ENCODE peak calls at places on chromosomes 16 and 17, in four cellular contexts. V, E, R and T are unnamed samples.

GRCh38 chr17:77285594-77286390 is 145.0 kb downstream of the SEC14L1 start:
- DNase-seq in R (no peak), V (peak), E (peak), T (no peak)

GRCh38 chr17:60598001-60598736 is 1.8 kb upstream of the PPM1D start:
- DNase-seq in E (no peak), R (no peak), V (no peak), T (no peak)

GRCh38 chr17:1434150-1434549 is 21.9 kb downstream of the CRK start:
- DNase-seq in R (no peak), E (no peak), V (no peak), T (no peak)

GRCh38 chr17:39244600-39245570 is 19.1 kb upstream of the STAC2 start:
- DNase-seq in R (peak), V (peak), E (peak), T (peak)

GRCh38 chr16:48271728-48272127 is 24.4 kb upstream of the ABCC11 start:
- DNase-seq in V (no peak), E (no peak), R (no peak), T (no peak)

GRCh38 chr16:54577566-54578180 is 291.1 kb upstream of the IRX3 start:
- DNase-seq in R (no peak), V (no peak), E (no peak), T (no peak)

GRCh38 chr16:23556881-23557778 is at the start of the genes EARS2 and UBFD1:
- DNase-seq in R (peak), V (peak), E (peak), T (peak)

GRCh38 chr17:77332981-77333685 is 192.4 kb downstream of the SEC14L1 start:
- DNase-seq in R (no peak), E (no peak), V (no peak), T (no peak)

GRCh38 chr17:78356163-78356713 is 3.6 kb downstream of the SOCS3 start:
- DNase-seq in V (peak), E (no peak), R (no peak), T (peak)

GRCh38 chr16:28321700-28322411 is 29.5 kb downstream of the SBK1 start:
- DNase-seq in R (peak), E (peak), V (peak), T (no peak)

GRCh38 chr17:63700528-63701441 is 860 bp upstream of the LIMD2 start:
- DNase-seq in V (no peak), E (no peak), R (peak), T (no peak)

GRCh38 chr17:64147110-64148016 is 17.4 kb upstream of the ERN1 start:
- DNase-seq in R (peak), V (peak), E (peak), T (no peak)

GRCh38 chr17:78501241-78502036 is 75.8 kb downstream of the DNAH17 start:
- DNase-seq in V (no peak), R (no peak), E (no peak), T (no peak)

GRCh38 chr17:76726231-76726765 is at the start of gene JMJD6:
- DNase-seq in E (peak), R (peak), V (peak), T (peak)

GRCh38 chr17:37608369-37609169 is 649 bp downstream of the SYNRG start:
- DNase-seq in R (peak), E (peak), V (peak), T (no peak)

GRCh38 chr17:50198026-50198669 is 3.3 kb downstream of the COL1A1 start:
- DNase-seq in E (peak), V (peak), R (peak), T (no peak)

GRCh38 chr17:65785109-65785508 is 223.7 kb upstream of the AXIN2 start:
- DNase-seq in R (peak), E (peak), V (peak), T (no peak)

GRCh38 chr17:56029980-56030624 is 123.2 kb upstream of the ANKFN1 start:
- DNase-seq in V (no peak), R (no peak), E (no peak), T (no peak)

GRCh38 chr17:14019186-14019956 is 49.9 kb upstream of the COX10 start:
- DNase-seq in R (no peak), E (no peak), V (no peak), T (no peak)

GRCh38 chr16:23858496-23859062 is 22.8 kb downstream of the PRKCB start:
- DNase-seq in R (no peak), E (no peak), V (no peak), T (no peak)

GRCh38 chr16:69085032-69085695 is 20.3 kb upstream of the HAS3 start:
- DNase-seq in R (no peak), V (no peak), E (no peak), T (no peak)

GRCh38 chr16:50093607-50094570 is 28.1 kb downstream of the HEATR3 start:
- DNase-seq in R (peak), V (no peak), E (no peak), T (no peak)

GRCh38 chr17:40018211-40019121 is 3.2 kb downstream of the CSF3 start:
- DNase-seq in R (no peak), V (no peak), E (no peak), T (no peak)

GRCh38 chr16:75116081-75116910 is at the start of gene LDHD:
- DNase-seq in E (peak), V (peak), R (peak), T (no peak)

GRCh38 chr16:8026450-8026849 is 563.9 kb downstream of the TMEM114 start:
- DNase-seq in V (no peak), E (no peak), R (no peak), T (no peak)

GRCh38 chr17:13594310-13594709 is 7.4 kb downstream of the HS3ST3A1 start:
- DNase-seq in R (no peak), V (no peak), E (no peak), T (no peak)

GRCh38 chr16:86495756-86496261 is 14.5 kb upstream of the FOXF1 start:
- DNase-seq in E (no peak), R (no peak), V (no peak), T (no peak)

GRCh38 chr16:88478115-88478514 is 25.0 kb downstream of the ZFPM1 start:
- DNase-seq in E (no peak), V (no peak), R (no peak), T (no peak)

GRCh38 chr16:11791144-11791828 is 5.8 kb downstream of the ZC3H7A start:
- DNase-seq in E (peak), V (no peak), R (peak), T (no peak)

GRCh38 chr16:20740007-20740883 is 1.4 kb downstream of the THUMPD1 start:
- DNase-seq in E (peak), V (peak), R (peak), T (no peak)

GRCh38 chr16:50195276-50195675 is 42.2 kb downstream of the TENT4B start:
- DNase-seq in E (no peak), V (no peak), R (peak), T (no peak)

DNA sequence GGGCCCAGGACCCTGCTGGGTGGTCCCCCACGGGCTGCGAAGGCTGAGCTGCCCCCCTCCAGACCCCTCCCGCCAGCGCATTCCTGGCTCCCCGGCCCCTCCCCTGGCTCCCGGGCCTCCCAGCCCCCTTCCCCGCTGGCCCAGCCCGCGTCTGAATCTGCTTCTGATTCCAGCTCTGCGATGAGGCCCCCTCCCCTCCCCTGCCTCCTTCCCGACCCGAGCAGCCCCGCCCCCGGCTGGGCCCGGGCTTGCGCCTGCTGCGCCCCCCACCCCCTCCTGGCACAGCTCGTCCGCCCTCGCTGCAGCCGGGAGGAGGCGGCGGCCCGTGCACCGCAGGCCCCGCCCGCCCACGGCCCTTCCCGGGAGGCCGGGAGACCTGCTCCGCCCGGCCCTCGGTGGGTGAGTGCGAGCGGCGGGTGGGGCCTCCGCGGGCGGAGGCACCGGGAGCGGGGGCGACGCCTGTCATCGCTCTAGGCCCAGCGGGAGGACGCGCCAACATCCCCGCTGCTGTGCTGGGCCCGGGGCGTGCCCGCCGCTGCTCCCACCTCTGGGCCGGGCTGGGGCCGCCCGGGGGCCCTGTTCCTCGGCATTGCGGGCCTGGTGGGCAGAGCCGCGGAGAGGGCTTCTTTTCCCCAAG is at the start of gene NTN3:
- DNase-seq in E (no peak), V (no peak), R (no peak), T (no peak)
- TF ChIP-seq MYC in E (no peak), V (no peak), R (no peak), T (no peak)

GRCh38 chr16:26447570-26447969 is 619.2 kb upstream of the C16orf82 start:
- DNase-seq in V (no peak), R (no peak), E (no peak), T (no peak)
- TF ChIP-seq MYC in V (no peak), R (no peak), E (no peak), T (no peak)

DNA sequence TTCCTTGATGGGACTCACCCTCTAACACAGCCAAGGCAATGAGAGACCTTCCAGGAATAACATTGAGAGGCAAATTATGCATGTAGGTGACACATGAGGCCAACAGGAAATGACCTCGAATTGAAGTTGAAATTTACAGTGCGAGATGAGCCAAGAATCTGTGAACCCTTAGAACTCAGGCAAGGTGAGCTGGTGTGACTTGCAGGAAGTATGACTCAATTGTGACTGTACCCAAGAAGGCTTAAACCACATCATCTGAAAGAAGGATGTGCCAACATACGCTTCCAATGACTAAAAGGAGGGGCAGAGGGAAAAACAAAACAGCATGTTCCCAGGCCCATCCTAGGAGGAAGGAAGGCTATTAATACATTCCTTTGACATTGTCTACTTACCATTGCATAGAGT is 44.8 kb downstream of the PITPNC1 start:
- DNase-seq in R (peak), E (peak), V (peak), T (peak)
- TF ChIP-seq MYC in R (peak), E (no peak), V (peak), T (no peak)

GRCh38 chr17:7588553-7589203 is 1.2 kb downstream of the SOX15 start:
- DNase-seq in E (no peak), R (no peak), V (no peak), T (no peak)

GRCh38 chr17:7591596-7591995 is 1.7 kb upstream of the SOX15 start:
- DNase-seq in E (no peak), R (no peak), V (no peak), T (no peak)

GRCh38 chr17:7589204-7589868 is 558 bp downstream of the SOX15 start:
- DNase-seq in R (peak), V (no peak), E (no peak), T (no peak)

GRCh38 chr17:7590743-7591142 is 849 bp upstream of the SOX15 start:
- DNase-seq in V (peak), R (no peak), E (no peak), T (no peak)

GRCh38 chr17:7589891-7590611 is at the start of gene SOX15:
- DNase-seq in E (no peak), V (no peak), R (no peak), T (no peak)
- TF ChIP-seq MYC in E (no peak), V (no peak), R (no peak), T (no peak)

GRCh38 chr16:19607610-19608280 is 52.2 kb downstream of the VPS35L start:
- DNase-seq in E (no peak), V (no peak), R (peak), T (no peak)
- TF ChIP-seq MYC in E (no peak), V (no peak), R (no peak), T (no peak)

DNA sequence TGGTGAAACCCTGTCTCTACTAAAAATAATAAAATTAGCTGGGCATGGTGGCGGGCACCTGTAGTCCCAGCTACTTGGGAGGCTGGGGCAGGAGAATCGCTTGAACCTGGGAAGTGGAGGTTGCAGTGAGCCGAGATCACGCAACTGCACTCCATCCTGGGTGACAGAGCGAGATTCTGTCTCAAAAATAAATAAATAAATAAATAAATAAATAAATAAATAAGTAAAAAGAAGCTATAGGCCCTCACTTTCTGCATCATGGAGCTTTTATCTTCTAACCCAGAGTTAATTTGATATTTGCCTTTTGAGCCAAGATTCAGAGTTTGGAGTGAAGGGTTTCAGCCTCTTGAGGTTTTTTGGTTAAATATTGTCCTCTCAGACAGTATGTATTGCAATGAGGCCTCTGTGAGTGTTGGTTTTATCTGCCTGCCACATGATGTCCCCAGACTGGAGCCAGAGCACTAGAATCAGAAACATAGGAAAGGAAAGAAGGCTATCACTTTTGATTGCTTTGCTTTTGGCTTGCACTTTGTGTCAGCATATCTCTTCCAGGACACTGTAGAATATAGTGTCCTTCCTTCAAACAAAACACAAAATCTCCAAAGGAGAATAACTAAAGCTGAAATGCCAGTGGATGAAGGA is 32.5 kb downstream of the RNF135 start:
- DNase-seq in R (no peak), V (no peak), E (no peak), T (no peak)
- TF ChIP-seq MYC in R (no peak), V (no peak), E (no peak), T (no peak)

DNA sequence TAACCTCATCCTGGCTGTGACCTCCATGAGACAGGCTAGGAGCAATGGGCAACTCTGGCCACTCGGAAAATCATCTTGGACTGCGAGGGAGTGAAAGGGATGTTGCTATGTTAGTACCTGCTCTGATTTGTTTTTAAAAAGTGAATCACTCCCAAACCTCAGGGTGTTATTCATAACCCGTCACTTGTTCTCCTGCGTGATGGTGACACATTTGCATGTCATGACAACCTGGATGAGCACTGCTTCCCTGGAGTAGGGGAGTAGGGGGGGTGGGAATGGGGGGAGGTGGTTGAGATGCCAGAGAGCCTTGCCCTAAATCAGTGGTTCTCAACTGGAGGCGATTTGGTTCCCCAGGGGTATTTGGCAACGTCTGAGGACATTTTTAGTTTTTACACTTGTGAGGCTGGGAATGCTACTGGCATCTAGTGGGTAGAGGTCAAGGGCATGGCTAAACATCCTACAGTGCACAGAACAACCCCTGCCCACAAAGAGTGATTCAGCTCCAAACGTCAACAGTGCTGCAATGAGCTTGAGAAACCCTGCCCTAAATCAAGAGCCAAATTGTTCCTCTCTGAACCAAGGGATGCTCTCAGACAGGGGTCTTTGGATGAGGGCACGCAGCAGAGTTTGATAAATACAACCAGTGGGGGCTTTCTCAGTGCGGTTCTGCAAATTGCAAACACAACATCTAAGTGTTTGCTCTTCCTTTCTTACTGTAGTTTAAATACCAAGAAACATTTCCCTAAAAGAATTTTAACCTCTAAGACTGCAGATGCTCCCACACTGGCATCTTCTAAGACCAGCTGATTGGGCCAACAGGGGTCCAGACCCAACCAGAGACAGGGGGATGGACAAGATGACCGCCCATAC is 241.9 kb downstream of the SOX9 start:
- DNase-seq in R (no peak), V (peak), E (peak), T (no peak)
- TF ChIP-seq MYC in R (no peak), V (no peak), E (no peak), T (no peak)